ENCODE peak calls at places on chromosomes 2 and 18, in seven cellular contexts. T is T follicular helper cell, B is SK-N-DZ, F is spleen, J is OCI-LY7, G is cerebellum, Z is HFF-Myc. K is an unnamed sample.

GRCh38 chr2:239832101-239832994 is 192.8 kb downstream of the NDUFA10 start:
- DNase-seq in T (no peak), J (no peak), G (no peak), F (peak; percentile 56), B (peak; percentile 14), Z (no peak), K (no peak)

GRCh38 chr18:63346031-63346430 is 21.0 kb downstream of the KDSR start:
- DNase-seq in J (no peak), G (peak; percentile 38), F (no peak), Z (no peak), B (no peak), T (no peak), K (no peak)

GRCh38 chr2:108621087-108621559 is 86.9 kb downstream of the LIMS1 start:
- DNase-seq in Z (no peak), B (no peak), G (no peak), T (peak; percentile 71), J (peak; percentile 90), F (peak; percentile 91), K (peak; percentile 65)

GRCh38 chr2:224723606-224724217 is 7.5 kb upstream of the CCDC195 start:
- DNase-seq in G (no peak), Z (no peak), J (no peak), T (no peak), B (no peak), F (no peak), K (no peak)

GRCh38 chr2:43082878-43083261 is 143.5 kb downstream of the ZFP36L2 start:
- DNase-seq in F (peak; percentile 28), Z (no peak), T (no peak), G (no peak), B (no peak), J (no peak), K (no peak)

GRCh38 chr2:181178130-181178529 is 197.7 kb downstream of the UBE2E3 start:
- DNase-seq in B (no peak), T (no peak), J (no peak), F (no peak), G (no peak), Z (no peak), K (no peak)

GRCh38 chr2:237998530-237998929 is 31.7 kb downstream of the UBE2F start:
- DNase-seq in F (no peak), J (no peak), Z (no peak), B (no peak), G (no peak), T (no peak), K (no peak)

GRCh38 chr2:84701880-84702279 is 179.0 kb downstream of the TRABD2A start:
- DNase-seq in F (no peak), Z (peak; percentile 14), J (no peak), B (no peak), G (no peak), T (no peak), K (no peak)

GRCh38 chr18:74190086-74190485 is 41.8 kb downstream of the TIMM21 start:
- DNase-seq in J (no peak), F (no peak), G (no peak), B (no peak), Z (no peak), T (no peak), K (no peak)

GRCh38 chr2:65991332-65991731 is 443.6 kb upstream of the MEIS1 start:
- DNase-seq in J (no peak), T (no peak), G (no peak), B (no peak), F (no peak), Z (no peak), K (peak; percentile 39)

GRCh38 chr2:234788841-234789240 is 163.0 kb upstream of the SH3BP4 start:
- DNase-seq in F (no peak), Z (no peak), G (no peak), J (no peak), T (no peak), B (no peak), K (no peak)

GRCh38 chr2:4110273-4110672 is 406.9 kb downstream of the DCDC2C start:
- DNase-seq in T (no peak), J (no peak), F (no peak), G (no peak), B (no peak), Z (no peak), K (peak; percentile 29)

GRCh38 chr2:222424281-222424728 is at the start of gene SGPP2:
- DNase-seq in T (peak; percentile 34), F (peak; percentile 80), B (no peak), J (no peak), G (peak; percentile 88), Z (no peak), K (peak; percentile 56)

GRCh38 chr2:40204268-40204667 is 247.6 kb downstream of the SLC8A1 start:
- DNase-seq in Z (no peak), B (peak; percentile 51), G (no peak), T (no peak), F (no peak), J (no peak), K (no peak)

GRCh38 chr2:196635156-196635555 is 4.4 kb upstream of the CCDC150 start:
- DNase-seq in G (no peak), Z (peak; percentile 3), J (no peak), T (no peak), B (no peak), F (no peak), K (no peak)

GRCh38 chr18:74375999-74376398 is 60.4 kb downstream of the C18orf63 start:
- DNase-seq in B (no peak), F (no peak), J (no peak), G (no peak), T (no peak), Z (no peak), K (no peak)

GRCh38 chr2:42793314-42794270 is 1.2 kb upstream of the HAAO start:
- DNase-seq in G (no peak), T (no peak), F (no peak), J (no peak), Z (no peak), B (no peak), K (no peak)

GRCh38 chr2:171505374-171505773 is 16.9 kb upstream of the CYBRD1 start:
- DNase-seq in J (no peak), T (no peak), F (no peak), G (no peak), Z (no peak), B (no peak), K (no peak)

GRCh38 chr18:62585274-62586147 is 62.7 kb downstream of the ZCCHC2 start:
- DNase-seq in B (no peak), Z (no peak), T (no peak), F (no peak), J (no peak), G (no peak), K (no peak)

GRCh38 chr2:228771719-228772254 is 499.3 kb downstream of the PID1 start:
- DNase-seq in J (no peak), G (no peak), F (no peak), T (no peak), Z (no peak), B (no peak), K (no peak)

GRCh38 chr2:64865073-64865830 is 123.9 kb upstream of the SLC1A4 start:
- DNase-seq in B (peak; percentile 54), Z (no peak), J (peak; percentile 76), F (peak; percentile 93), G (peak; percentile 84), T (peak; percentile 38), K (peak; percentile 71)

GRCh38 chr2:53445376-53446072 is 322.1 kb upstream of the CHAC2 start:
- DNase-seq in B (no peak), F (no peak), Z (no peak), T (no peak), G (no peak), J (no peak), K (no peak)

GRCh38 chr2:178295115-178295514 is 100.8 kb downstream of the OSBPL6 start:
- DNase-seq in J (no peak), F (no peak), G (no peak), T (no peak), B (no peak), Z (no peak), K (no peak)

GRCh38 chr2:230160112-230160660 is 59.6 kb downstream of the SP110 start:
- DNase-seq in F (peak; percentile 82), G (peak; percentile 44), B (peak; percentile 39), T (peak; percentile 30), J (peak; percentile 49), Z (no peak), K (peak; percentile 59)

GRCh38 chr18:29874519-29875098 is 1167.9 kb downstream of the DSC3 start:
- DNase-seq in G (no peak), T (no peak), F (no peak), Z (peak; percentile 11), B (peak; percentile 47), J (peak; percentile 5), K (peak; percentile 16)

GRCh38 chr18:51068111-51068510 is 38.1 kb downstream of the SMAD4 start:
- DNase-seq in T (no peak), Z (peak; percentile 14), B (no peak), F (no peak), G (no peak), J (no peak), K (no peak)